ENCODE peak calls at places on chromosomes 4 and X, in four cellular contexts. One of them, this sample, is unnamed.

GRCh38 chrX:51494409-51494808 is 2.0 kb downstream of the NUDT11 start:
- DNase-seq in nephron progenitor cell: no peak
- DNase-seq in colonic mucosa: no peak
- DNase-seq in G401: peak
- DNase-seq in this sample: no peak

GRCh38 chr4:146244496-146244895 is 30.2 kb downstream of the REELD1 start:
- DNase-seq in nephron progenitor cell: no peak
- DNase-seq in G401: no peak
- DNase-seq in colonic mucosa: no peak
- DNase-seq in this sample: no peak

GRCh38 chr4:144223654-144224053 is 83.1 kb upstream of the GYPA start:
- DNase-seq in nephron progenitor cell: no peak
- DNase-seq in G401: no peak
- DNase-seq in colonic mucosa: no peak
- DNase-seq in this sample: no peak

GRCh38 chr4:180060159-180060889 is 2182.9 kb upstream of the TENM3 start:
- DNase-seq in G401: peak
- DNase-seq in nephron progenitor cell: no peak
- DNase-seq in colonic mucosa: no peak
- DNase-seq in this sample: no peak

GRCh38 chr4:102730968-102731533 is 29.7 kb downstream of the MANBA start:
- DNase-seq in nephron progenitor cell: no peak
- DNase-seq in colonic mucosa: no peak
- DNase-seq in G401: no peak
- DNase-seq in this sample: no peak

GRCh38 chr4:150582101-150582565 is at the start of gene MAB21L2:
- DNase-seq in nephron progenitor cell: peak
- DNase-seq in G401: no peak
- DNase-seq in colonic mucosa: no peak
- DNase-seq in this sample: no peak

GRCh38 chr4:106565727-106566126 is 197.1 kb upstream of the GIMD1 start:
- DNase-seq in G401: no peak
- DNase-seq in nephron progenitor cell: no peak
- DNase-seq in colonic mucosa: no peak
- DNase-seq in this sample: no peak

GRCh38 chr4:118918388-118918787 is 29.7 kb downstream of the SYNPO2 start:
- DNase-seq in G401: no peak
- DNase-seq in nephron progenitor cell: no peak
- DNase-seq in colonic mucosa: no peak
- DNase-seq in this sample: no peak

GRCh38 chr4:79623125-79623905 is 215.3 kb upstream of the GK2 start:
- DNase-seq in G401: peak
- DNase-seq in colonic mucosa: no peak
- DNase-seq in nephron progenitor cell: no peak
- DNase-seq in this sample: peak

GRCh38 chr4:173656898-173657297 is 126.9 kb upstream of the HAND2 start:
- DNase-seq in G401: no peak
- DNase-seq in colonic mucosa: no peak
- DNase-seq in nephron progenitor cell: no peak
- DNase-seq in this sample: no peak

GRCh38 chr4:174365018-174365587 is 81.4 kb downstream of the CEP44 start:
- DNase-seq in colonic mucosa: no peak
- DNase-seq in nephron progenitor cell: peak
- DNase-seq in G401: peak
- DNase-seq in this sample: no peak

GRCh38 chr4:146232131-146232722 is 17.9 kb downstream of the REELD1 start:
- DNase-seq in G401: no peak
- DNase-seq in nephron progenitor cell: no peak
- DNase-seq in colonic mucosa: peak
- DNase-seq in this sample: no peak

GRCh38 chr4:128856246-128856645 is 46.7 kb downstream of the JADE1 start:
- DNase-seq in G401: no peak
- DNase-seq in nephron progenitor cell: no peak
- DNase-seq in colonic mucosa: no peak
- DNase-seq in this sample: no peak

GRCh38 chr4:71604785-71605184 is 179.1 kb downstream of the GC start:
- DNase-seq in colonic mucosa: no peak
- DNase-seq in nephron progenitor cell: no peak
- DNase-seq in G401: no peak
- DNase-seq in this sample: no peak

GRCh38 chrX:49155900-49156837 is 6.4 kb upstream of the MAGIX start:
- DNase-seq in nephron progenitor cell: peak
- DNase-seq in colonic mucosa: peak
- DNase-seq in G401: peak
- DNase-seq in this sample: peak

GRCh38 chr4:54254116-54254914 is 25.2 kb downstream of the PDGFRA start:
- DNase-seq in G401: no peak
- DNase-seq in colonic mucosa: no peak
- DNase-seq in nephron progenitor cell: no peak
- DNase-seq in this sample: no peak

GRCh38 chr4:8916251-8916913 is 44.7 kb upstream of the HMX1 start:
- DNase-seq in G401: no peak
- DNase-seq in colonic mucosa: no peak
- DNase-seq in nephron progenitor cell: no peak
- DNase-seq in this sample: peak

GRCh38 chr4:138910914-138911336 is 104.7 kb upstream of the NOCT start:
- DNase-seq in nephron progenitor cell: peak
- DNase-seq in colonic mucosa: peak
- DNase-seq in G401: peak
- DNase-seq in this sample: peak

GRCh38 chr4:128287159-128287870 is at the start of gene PGRMC2:
- DNase-seq in G401: peak
- DNase-seq in colonic mucosa: peak
- DNase-seq in nephron progenitor cell: no peak
- DNase-seq in this sample: no peak

GRCh38 chrX:52422884-52423283 is 54.1 kb downstream of the XAGE2 start:
- DNase-seq in nephron progenitor cell: no peak
- DNase-seq in colonic mucosa: no peak
- DNase-seq in G401: no peak
- DNase-seq in this sample: no peak

GRCh38 chr4:149630079-149630478 is 185.6 kb downstream of the IQCM start:
- DNase-seq in colonic mucosa: no peak
- DNase-seq in nephron progenitor cell: no peak
- DNase-seq in G401: no peak
- DNase-seq in this sample: no peak